ENCODE peak calls at places on chromosomes 1 and 21, in four cellular contexts. J is bronchial epithelial cell, K is left ventricle myocardium inferior, Q is suprapubic skin. I is an unnamed sample.
A peak's percentile ranks its signal among the peaks of the same experiment; 100 is the strongest.

GRCh38 chr1:202122639-202123335 is at the start of gene GPR37L1:
- DNase-seq in J (no peak), K (no peak), Q (no peak), I (no peak)

GRCh38 chr1:194225781-194226180 is 1039.4 kb upstream of the B3GALT2 start:
- DNase-seq in J (no peak), K (no peak), Q (no peak), I (no peak)

GRCh38 chr1:29317916-29318530 is 81.7 kb downstream of the PTPRU start:
- DNase-seq in J (no peak), K (no peak), Q (no peak), I (no peak)

GRCh38 chr1:203229471-203230178 is at the start of gene CHIT1:
- DNase-seq in J (no peak), K (no peak), Q (no peak), I (no peak)

GRCh38 chr1:247357062-247357780 is 25.6 kb upstream of the ZNF496 start:
- DNase-seq in J (no peak), K (peak; percentile 34), Q (no peak), I (no peak)

GRCh38 chr21:36835383-36835795 is 131.1 kb downstream of the HLCS start:
- DNase-seq in J (no peak), K (peak; percentile 48), Q (no peak), I (peak; percentile 88)

GRCh38 chr1:155706101-155706619 is 17.3 kb downstream of the DAP3 start:
- DNase-seq in J (peak; percentile 55), K (no peak), Q (no peak), I (no peak)

GRCh38 chr21:36589352-36589971 is 109.5 kb upstream of the SIM2 start:
- DNase-seq in J (peak; percentile 15), K (no peak), Q (no peak), I (peak; percentile 46)

GRCh38 chr1:167950569-167950968 is 13.7 kb upstream of the MPC2 start:
- DNase-seq in J (no peak), K (no peak), Q (no peak), I (no peak)

GRCh38 chr1:154190550-154190949 is 1.4 kb downstream of the TPM3 start:
- DNase-seq in J (no peak), K (no peak), Q (no peak), I (no peak)

DNA sequence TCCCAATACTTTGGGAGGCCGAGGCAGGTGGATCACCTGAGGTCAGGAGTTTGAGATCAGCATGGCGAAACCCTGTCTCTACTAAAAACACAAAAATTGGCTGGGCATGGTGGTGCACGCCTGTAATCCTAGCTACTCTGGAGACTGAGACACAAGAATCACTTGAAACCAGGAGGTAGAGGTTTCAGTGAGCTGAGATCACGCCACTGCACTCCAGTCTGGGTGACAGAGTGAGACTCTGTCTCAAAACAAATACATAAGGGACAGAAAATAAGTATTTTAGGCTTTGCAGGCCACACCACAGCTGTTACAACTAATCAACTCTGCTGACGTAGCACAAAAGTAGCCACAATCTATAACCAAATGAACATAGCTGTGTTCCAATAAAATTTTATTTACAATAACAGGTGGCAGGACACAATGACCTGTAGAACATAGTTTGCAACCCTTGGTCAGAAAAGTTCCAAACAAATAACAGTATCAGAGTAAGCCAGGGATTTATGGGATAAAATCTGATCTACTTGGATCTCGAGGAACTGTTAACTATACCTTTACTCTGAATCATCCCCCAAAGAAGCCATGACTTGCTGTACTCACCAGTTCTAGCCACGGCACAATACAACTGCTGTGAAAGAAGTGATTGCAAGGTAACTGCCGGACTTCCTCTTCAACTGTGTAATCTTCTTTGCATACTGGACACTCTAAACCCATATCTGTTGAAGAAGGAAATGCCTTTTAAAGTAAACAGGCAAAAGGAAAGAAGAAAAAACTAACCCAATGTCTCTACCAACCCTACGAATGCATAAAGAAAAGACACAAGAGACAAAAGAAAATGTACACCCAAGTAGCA is 28.3 kb downstream of the CD160 start:
- DNase-seq in J (no peak), K (no peak), Q (no peak), I (no peak)
- H3K36me3 ChIP-seq in J (peaks cover 7% of the 10 kb centered on the region), K (peaks cover 99% of the 10 kb centered on the region), Q (peaks cover 83% of the 10 kb centered on the region), I (no peaks in the 10 kb centered on the region)

GRCh38 chr1:2232255-2232915 is 4.3 kb downstream of the SKI start:
- DNase-seq in J (no peak), K (no peak), Q (no peak), I (no peak)
- H3K4me3 ChIP-seq in J (peak overlapping the region; percentile 72), K (peak overlapping the region; percentile 78), Q (peak overlapping the region; percentile 75), I (no peak overlapping the region)

GRCh38 chr1:232184561-232185530 is 445.1 kb downstream of the SIPA1L2 start:
- DNase-seq in J (no peak), K (no peak), Q (no peak), I (no peak)

GRCh38 chr1:232186936-232187335 is 443.0 kb downstream of the SIPA1L2 start:
- DNase-seq in J (no peak), K (no peak), Q (no peak), I (no peak)

GRCh38 chr1:232183266-232183800 is 446.6 kb downstream of the SIPA1L2 start:
- DNase-seq in J (no peak), K (no peak), Q (no peak), I (no peak)

GRCh38 chr1:232182206-232182605 is 447.7 kb downstream of the SIPA1L2 start:
- DNase-seq in J (no peak), K (no peak), Q (no peak), I (no peak)

GRCh38 chr1:232183802-232184201 is 446.1 kb downstream of the SIPA1L2 start:
- DNase-seq in J (peak; percentile 52), K (no peak), Q (no peak), I (no peak)
- TF ChIP-seq CTCF in J (no peak), K (no peak), Q (no peak), I (no peak)

DNA sequence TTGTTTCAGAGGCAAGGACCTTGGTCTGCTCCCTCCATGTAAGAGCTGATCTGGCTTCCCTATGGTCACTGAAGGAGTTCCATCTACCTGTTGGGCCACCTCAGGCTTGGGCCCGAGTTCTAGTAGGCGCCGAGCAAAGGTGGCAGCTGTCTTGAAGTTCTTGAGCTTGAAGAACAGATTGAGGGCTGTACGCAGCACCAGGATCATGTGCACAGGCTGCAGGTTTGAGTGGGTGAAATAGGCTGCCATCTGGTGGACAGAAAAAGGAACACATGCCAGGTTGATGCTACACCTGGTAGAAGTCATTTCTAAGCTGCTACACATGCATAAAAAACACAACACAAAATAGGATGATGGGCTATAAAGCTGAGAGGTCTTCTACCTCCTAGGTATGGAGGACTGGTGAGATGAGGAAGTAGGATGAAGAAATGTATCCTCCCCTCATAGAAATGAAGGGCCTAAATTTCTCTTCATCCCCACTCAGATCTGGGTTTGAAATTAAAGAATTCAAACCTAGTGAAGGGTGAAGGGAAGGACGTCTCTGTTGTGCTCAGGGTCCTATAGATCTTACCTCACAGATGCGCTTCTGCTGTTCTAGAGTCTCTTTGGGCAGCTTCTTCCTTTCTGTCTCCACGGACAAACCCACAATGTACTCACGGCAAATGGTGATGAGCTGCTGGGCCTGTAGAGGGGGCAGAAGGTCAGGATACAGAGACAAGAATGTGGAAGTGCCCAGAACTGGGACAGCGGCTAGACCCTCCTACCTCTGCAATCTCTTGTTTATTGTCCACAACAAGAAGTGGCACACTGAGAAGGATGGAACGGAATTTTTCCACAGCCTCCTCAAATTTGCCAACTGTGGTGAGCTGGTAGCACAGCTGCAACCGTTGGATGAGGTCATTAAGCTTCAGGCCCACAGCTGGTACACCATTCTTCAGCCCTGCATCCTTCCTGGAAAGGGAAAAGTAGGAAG is 6.6 kb upstream of the PEX19 start:
- DNase-seq in J (peak; percentile 70), K (peak; percentile 35), Q (peak; percentile 74), I (no peak)
- H3K36me3 ChIP-seq in J (peaks cover 30% of the 10 kb centered on the region), K (peaks cover 80% of the 10 kb centered on the region), Q (peaks cover 84% of the 10 kb centered on the region), I (peaks cover 49% of the 10 kb centered on the region)

DNA sequence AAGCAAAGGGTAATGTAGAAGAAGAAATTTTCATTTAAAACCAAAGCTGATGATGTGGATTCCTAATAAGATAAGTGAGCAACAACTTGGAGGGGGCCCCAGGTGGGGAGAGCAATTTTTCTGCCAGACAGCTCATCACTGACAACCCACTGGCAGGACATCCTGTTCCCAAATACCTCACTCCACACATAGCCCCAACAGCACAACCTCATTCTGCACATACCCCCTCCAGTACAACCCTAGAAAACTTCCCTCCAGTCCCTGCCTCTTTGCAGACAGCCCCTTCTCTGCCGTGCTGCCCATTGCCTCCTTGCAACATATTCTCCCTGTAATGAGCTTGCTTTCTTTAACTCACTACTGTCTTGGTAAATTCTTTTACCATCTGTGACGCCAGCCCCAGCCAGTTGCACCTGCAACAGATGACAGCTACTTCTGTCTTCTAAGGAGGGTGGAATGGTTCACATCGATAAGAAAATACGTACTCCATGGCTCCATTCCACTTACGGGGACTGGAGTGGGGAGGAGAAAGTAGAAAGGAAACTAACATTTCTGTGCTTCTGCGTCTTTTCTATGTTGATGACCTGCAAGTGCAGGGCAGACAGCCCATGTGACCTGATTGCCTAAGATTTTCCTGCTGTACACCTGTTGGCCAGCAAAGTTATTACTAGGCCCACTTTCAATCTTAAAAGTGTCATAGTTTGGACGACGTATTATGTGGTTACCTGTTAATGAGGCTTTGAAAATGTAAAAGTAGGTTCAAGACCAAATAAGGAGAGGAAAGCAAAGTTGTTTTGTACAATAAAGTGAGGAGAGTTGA is 14.7 kb downstream of the RHEX start:
- DNase-seq in J (no peak), K (no peak), Q (no peak), I (no peak)
- H3K4me3 ChIP-seq in J (no peak overlapping the region), K (no peak overlapping the region), Q (no peak overlapping the region), I (no peak overlapping the region)

I was measured in mucosa of descending colon.